ENCODE peak calls at places on chromosomes 2 and 18, in ten cellular contexts. G is astrocyte of the cerebellum, T is GM12864, R is dorsolateral prefrontal cortex, A is pancreas, O is keratinocyte, M is coronary artery, P is GM12878, X is upper lobe of left lung, I is fibroblast of the aortic adventitia. L is an unnamed sample.

GRCh38 chr2:239337877-239338484 is 62.8 kb downstream of the HDAC4 start:
- DNase-seq in A (no peak), T (no peak), M (no peak), R (no peak), O (no peak), I (no peak), G (no peak), P (no peak), X (no peak), L (no peak)

GRCh38 chr2:183606022-183606717 is 481.9 kb downstream of the NUP35 start:
- DNase-seq in A (no peak), R (no peak), I (no peak), T (no peak), G (no peak), P (no peak), X (no peak), M (no peak), O (no peak), L (no peak)

GRCh38 chr18:79139206-79139605 is 70.0 kb downstream of the ATP9B start:
- DNase-seq in M (no peak), O (no peak), T (no peak), A (no peak), G (no peak), P (no peak), R (no peak), I (no peak), X (no peak), L (no peak)

GRCh38 chr2:121777699-121778058 is 22.2 kb downstream of the TSN start:
- DNase-seq in O (no peak), X (no peak), P (no peak), M (no peak), T (no peak), I (peak; percentile 77), R (no peak), A (no peak), G (peak; percentile 40), L (no peak)

GRCh38 chr2:75565523-75566449 is 5.0 kb upstream of the EVA1A start:
- DNase-seq in P (no peak), O (no peak), T (no peak), G (no peak), X (no peak), A (no peak), R (no peak), M (no peak), I (no peak), L (no peak)

GRCh38 chr18:8860845-8861642 is 155.7 kb downstream of the MTCL1 start:
- DNase-seq in I (no peak), X (no peak), M (no peak), G (no peak), O (no peak), T (no peak), P (no peak), A (no peak), R (no peak), L (no peak)

GRCh38 chr18:63316612-63317555 is 2.7 kb downstream of the BCL2 start:
- DNase-seq in I (no peak), P (no peak), G (no peak), X (no peak), T (no peak), M (no peak), A (no peak), R (no peak), O (no peak), L (no peak)

GRCh38 chr2:61177727-61178549 is 15.9 kb downstream of the C2orf74 start:
- DNase-seq in G (no peak), T (no peak), X (peak; percentile 89), I (peak; percentile 27), A (peak; percentile 75), P (no peak), M (peak; percentile 77), O (no peak), R (no peak), L (no peak)

GRCh38 chr2:219453691-219454131 is 19.1 kb downstream of the SPEG start:
- DNase-seq in P (no peak), T (no peak), M (peak; percentile 98), R (no peak), O (peak; percentile 56), I (peak; percentile 89), A (no peak), G (peak; percentile 59), X (no peak), L (peak; percentile 95)

DNA sequence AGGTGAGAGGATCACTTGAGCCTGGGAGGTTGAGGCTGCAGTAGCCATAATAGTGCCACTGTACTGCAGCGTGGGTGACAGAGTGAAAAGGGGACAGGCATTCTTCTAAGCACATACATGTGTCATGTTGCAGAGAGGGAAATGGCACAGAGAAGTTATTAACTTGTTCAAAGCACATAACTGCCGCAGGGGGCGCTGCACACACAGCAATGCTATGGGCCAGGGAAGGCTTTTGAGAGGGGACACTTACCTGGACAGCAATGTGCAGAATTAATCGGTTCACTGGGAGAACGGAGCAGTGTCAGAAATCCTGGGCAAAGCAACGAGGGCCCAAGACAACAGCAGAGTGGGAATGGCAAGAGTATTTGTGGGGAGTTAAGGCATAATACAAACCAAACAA is 2.4 kb downstream of the SCYGR8 start:
- DNase-seq in M (no peak), R (no peak), G (no peak), O (no peak), A (no peak), X (no peak), I (no peak), T (no peak), P (no peak), L (no peak)
- TF ChIP-seq CTCF in M (no peak), R (no peak), G (peak; percentile 42), O (peak; percentile 39), A (no peak), X (no peak), I (no peak), T (peak; percentile 50), P (peak; percentile 42), L (peak; percentile 11)

GRCh38 chr2:138227195-138227594 is 262.9 kb downstream of the HNMT start:
- DNase-seq in O (no peak), P (no peak), G (no peak), A (no peak), I (no peak), M (no peak), X (no peak), T (no peak), R (no peak), L (no peak)

GRCh38 chr2:138223321-138223720 is 259.0 kb downstream of the HNMT start:
- DNase-seq in T (no peak), I (no peak), A (no peak), P (no peak), G (peak; percentile 24), R (no peak), X (no peak), O (no peak), M (no peak), L (no peak)

GRCh38 chr2:138228101-138228500 is 263.8 kb downstream of the HNMT start:
- DNase-seq in M (no peak), P (no peak), T (no peak), G (no peak), A (no peak), I (no peak), R (no peak), X (no peak), O (no peak), L (no peak)
- H3K4me3 ChIP-seq in M (no peak overlapping the region), P (no peak overlapping the region), T (no peak overlapping the region), G (no peak overlapping the region), A (no peak overlapping the region), I (no peak overlapping the region), R (no peak overlapping the region), X (no peak overlapping the region), O (no peak overlapping the region), L (no peak overlapping the region)

GRCh38 chr2:95276244-95276887 is 2.1 kb downstream of the PROM2 start:
- DNase-seq in X (no peak), G (no peak), I (no peak), M (no peak), T (no peak), R (peak; percentile 30), A (peak; percentile 47), P (no peak), O (no peak), L (no peak)

GRCh38 chr2:95278637-95279225 is 4.5 kb downstream of the PROM2 start:
- DNase-seq in I (no peak), A (peak; percentile 46), O (no peak), T (no peak), G (no peak), R (peak; percentile 19), X (no peak), P (no peak), M (no peak), L (no peak)

GRCh38 chr2:95276888-95277245 is 2.6 kb downstream of the PROM2 start:
- DNase-seq in R (peak; percentile 36), G (no peak), A (peak; percentile 46), O (no peak), T (no peak), X (no peak), P (no peak), M (no peak), I (no peak), L (no peak)

GRCh38 chr2:95278051-95278471 is 3.8 kb downstream of the PROM2 start:
- DNase-seq in M (no peak), X (no peak), A (peak; percentile 49), O (no peak), I (peak; percentile 37), T (no peak), R (peak; percentile 22), P (no peak), G (peak; percentile 8), L (no peak)

DNA sequence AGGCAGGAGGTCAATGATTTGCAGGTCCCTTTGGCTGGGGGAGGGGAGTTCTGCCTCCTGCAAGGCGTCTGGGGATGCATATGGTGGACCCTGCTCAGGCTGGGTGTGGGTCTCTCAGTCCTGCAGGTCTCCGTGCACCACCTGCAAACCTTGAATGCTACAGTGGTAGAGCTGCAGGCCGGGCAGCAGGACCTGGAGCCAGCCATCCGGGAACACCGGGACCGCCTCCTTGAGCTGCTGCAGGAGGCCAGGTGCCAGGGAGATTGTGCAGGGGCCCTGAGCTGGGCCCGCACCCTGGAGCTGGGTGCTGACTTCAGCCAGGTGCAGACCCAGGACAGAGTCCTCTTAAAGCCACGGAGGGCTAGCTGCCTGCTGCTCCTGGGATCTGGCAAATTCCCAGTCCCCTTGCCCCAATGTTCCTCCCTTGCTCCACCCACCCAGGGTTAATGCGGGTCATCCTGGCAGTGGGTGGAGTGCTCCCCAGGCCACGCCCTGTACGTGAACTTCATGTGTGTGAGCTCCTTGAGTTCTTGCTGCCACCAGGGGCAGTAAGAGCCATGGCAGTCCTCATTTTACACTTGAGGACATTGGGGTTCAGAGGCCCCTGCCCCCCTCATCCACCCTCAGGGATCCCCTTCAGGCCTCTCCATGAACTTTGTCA is 3.1 kb downstream of the PROM2 start:
- DNase-seq in P (no peak), A (peak; percentile 63), O (no peak), T (no peak), R (peak; percentile 25), M (no peak), I (no peak), X (peak; percentile 65), G (no peak), L (no peak)
- TF ChIP-seq CTCF in P (no peak), A (no peak), O (peak; percentile 72), T (no peak), R (no peak), M (no peak), I (no peak), X (no peak), G (no peak), L (no peak)

DNA sequence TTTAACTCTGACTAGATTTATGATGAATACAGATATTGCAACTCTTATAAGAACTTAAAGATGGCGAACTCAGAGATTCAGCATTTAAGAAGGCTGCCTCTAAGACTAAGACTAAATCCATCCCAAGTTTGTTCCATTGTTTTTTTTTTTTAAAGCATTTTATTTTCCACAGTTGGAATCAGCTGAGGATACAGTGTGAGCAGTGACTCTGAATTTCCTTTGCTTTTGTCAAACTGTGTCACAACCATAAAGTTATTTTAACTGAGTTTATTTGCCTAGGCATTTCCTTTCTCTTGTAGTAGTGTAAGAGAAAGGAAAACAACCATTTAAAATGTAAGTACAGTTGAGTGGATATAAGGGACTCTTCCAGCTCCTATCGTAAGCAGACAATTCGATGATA is 63.9 kb downstream of the ZEB2 start:
- DNase-seq in A (no peak), T (no peak), R (no peak), X (no peak), O (no peak), G (no peak), I (peak; percentile 23), P (no peak), M (no peak), L (no peak)
- H3K4me3 ChIP-seq in A (no peak overlapping the region), T (no peak overlapping the region), R (peak overlapping the region; percentile 20), X (no peak overlapping the region), O (no peak overlapping the region), G (no peak overlapping the region), I (no peak overlapping the region), P (no peak overlapping the region), M (peak overlapping the region; percentile 8), L (no peak overlapping the region)

L was measured in AG04449.